ENCODE peak calls at places on chromosomes 11 and 22, in six cellular contexts. W is stomach, F is neural progenitor cell, P is non-pigmented ciliary epithelial cell, X is NCI-H2107, B is mesenteric fat pad. C is an unnamed sample.

GRCh38 chr11:128580612-128581011 is 6.7 kb downstream of the ETS1 start:
- DNase-seq in W (no peak), F (no peak), P (no peak), X (no peak), B (no peak), C (no peak)

GRCh38 chr11:57294225-57295131 is 30.3 kb downstream of the TNKS1BP1 start:
- DNase-seq in W (peak), F (peak), P (no peak), X (no peak), B (no peak), C (peak)

GRCh38 chr11:75538150-75538942 is 12.6 kb upstream of the GDPD5 start:
- DNase-seq in W (no peak), F (no peak), P (no peak), X (no peak), B (no peak), C (no peak)

GRCh38 chr11:10900686-10901415 is 43.0 kb upstream of the ZBED5 start:
- DNase-seq in W (no peak), F (no peak), P (no peak), X (peak), B (no peak), C (no peak)

GRCh38 chr11:118060879-118061278 is 16.0 kb upstream of the TMPRSS4 start:
- DNase-seq in W (no peak), F (no peak), P (no peak), X (no peak), B (peak), C (no peak)

GRCh38 chr11:107707128-107707760 is 4.6 kb downstream of the SLN start:
- DNase-seq in W (no peak), F (no peak), P (no peak), X (no peak), B (no peak), C (no peak)

GRCh38 chr11:70611890-70612289 is 213.6 kb downstream of the CTTN start:
- DNase-seq in W (no peak), F (peak), P (no peak), X (no peak), B (no peak), C (no peak)

GRCh38 chr11:134849833-134850232 is 437.8 kb upstream of the B3GAT1 start:
- DNase-seq in W (no peak), F (no peak), P (no peak), X (no peak), B (no peak), C (no peak)

GRCh38 chr11:80899381-80899780 is 1458.6 kb upstream of the TENM4 start:
- DNase-seq in W (no peak), F (no peak), P (peak), X (no peak), B (no peak), C (no peak)

GRCh38 chr11:119520400-119520799 is 97.4 kb upstream of the THY1 start:
- DNase-seq in W (no peak), F (no peak), P (no peak), X (no peak), B (no peak), C (no peak)

GRCh38 chr11:61587541-61587941 is 6.7 kb upstream of the SYT7 start:
- DNase-seq in W (peak), F (peak), P (no peak), X (no peak), B (no peak), C (no peak)

GRCh38 chr11:66337103-66337899 is 1.1 kb upstream of the RIN1 start:
- DNase-seq in W (no peak), F (no peak), P (no peak), X (no peak), B (no peak), C (no peak)

GRCh38 chr22:48485144-48486135 is 1342.2 kb downstream of the BRD1 start:
- DNase-seq in W (no peak), F (no peak), P (no peak), X (no peak), B (peak), C (peak)

GRCh38 chr11:7672960-7673723 is at the start of gene CYB5R2:
- DNase-seq in W (peak), F (peak), P (no peak), X (no peak), B (peak), C (peak)

GRCh38 chr11:398826-399225 is 4.8 kb downstream of the PKP3 start:
- DNase-seq in W (no peak), F (no peak), P (no peak), X (no peak), B (no peak), C (no peak)

GRCh38 chr22:39727541-39727940 is 157.0 kb downstream of the CACNA1I start:
- DNase-seq in W (no peak), F (no peak), P (no peak), X (no peak), B (no peak), C (no peak)

GRCh38 chr22:24703101-24703500 is 71.4 kb downstream of the PIWIL3 start:
- DNase-seq in W (peak), F (no peak), P (no peak), X (no peak), B (no peak), C (peak)

GRCh38 chr22:38148252-38148651 is 33.4 kb downstream of the PLA2G6 start:
- DNase-seq in W (no peak), F (no peak), P (peak), X (no peak), B (no peak), C (no peak)

GRCh38 chr11:128251140-128251539 is 336.2 kb downstream of the ETS1 start:
- DNase-seq in W (no peak), F (no peak), P (peak), X (no peak), B (no peak), C (no peak)

GRCh38 chr11:95337972-95338429 is 107.0 kb upstream of the SESN3 start:
- DNase-seq in W (no peak), F (peak), P (no peak), X (no peak), B (no peak), C (no peak)

GRCh38 chr11:67433536-67434394 is 3.7 kb downstream of the PTPRCAP start:
- DNase-seq in W (no peak), F (no peak), P (no peak), X (no peak), B (no peak), C (no peak)

GRCh38 chr11:42524534-42525227 is 787.1 kb upstream of the API5 start:
- DNase-seq in W (peak), F (peak), P (no peak), X (peak), B (no peak), C (peak)